ENCODE peak calls at places on chromosomes 7 and 10, in eight cellular contexts. One of them, this sample, is unnamed. For H3K36me3, the result is how much of the 10 kb centered on the place peaks cover.

GRCh38 chr7:104208421-104208780 is 588 bp upstream of the ORC5 start:
- DNase-seq in CD8-positive, alpha-beta memory T cell: peak
- DNase-seq in transverse colon: no peak
- DNase-seq in CD4-positive, CD25-positive, alpha-beta regulatory T cell: no peak
- DNase-seq in CD8-positive, alpha-beta T cell: no peak
- DNase-seq in uterus: no peak
- DNase-seq in OCI-LY7: no peak
- DNase-seq in brain microvascular endothelial cell: no peak
- DNase-seq in this sample: no peak

GRCh38 chr10:113557389-113558321 is 4.8 kb downstream of the HABP2 start:
- DNase-seq in CD8-positive, alpha-beta memory T cell: no peak
- DNase-seq in transverse colon: no peak
- DNase-seq in CD4-positive, CD25-positive, alpha-beta regulatory T cell: peak
- DNase-seq in CD8-positive, alpha-beta T cell: no peak
- DNase-seq in uterus: no peak
- DNase-seq in OCI-LY7: no peak
- DNase-seq in brain microvascular endothelial cell: no peak
- DNase-seq in this sample: no peak

GRCh38 chr10:70940834-70941568 is 52.6 kb upstream of the PCBD1 start:
- DNase-seq in CD8-positive, alpha-beta memory T cell: no peak
- DNase-seq in transverse colon: no peak
- DNase-seq in CD4-positive, CD25-positive, alpha-beta regulatory T cell: no peak
- DNase-seq in CD8-positive, alpha-beta T cell: no peak
- DNase-seq in uterus: no peak
- DNase-seq in OCI-LY7: no peak
- DNase-seq in brain microvascular endothelial cell: peak
- DNase-seq in this sample: no peak

GRCh38 chr7:137754076-137754851 is 92.5 kb downstream of the DGKI start:
- DNase-seq in CD8-positive, alpha-beta memory T cell: no peak
- DNase-seq in transverse colon: no peak
- DNase-seq in CD4-positive, CD25-positive, alpha-beta regulatory T cell: no peak
- DNase-seq in CD8-positive, alpha-beta T cell: no peak
- DNase-seq in uterus: no peak
- DNase-seq in OCI-LY7: no peak
- DNase-seq in brain microvascular endothelial cell: no peak
- DNase-seq in this sample: no peak

GRCh38 chr10:98323221-98324164 is 55.5 kb upstream of the LOXL4 start:
- DNase-seq in CD8-positive, alpha-beta memory T cell: no peak
- DNase-seq in transverse colon: peak
- DNase-seq in CD4-positive, CD25-positive, alpha-beta regulatory T cell: no peak
- DNase-seq in CD8-positive, alpha-beta T cell: no peak
- DNase-seq in uterus: peak
- DNase-seq in OCI-LY7: no peak
- DNase-seq in brain microvascular endothelial cell: peak
- DNase-seq in this sample: no peak

GRCh38 chr7:57362868-57363267 is 87.1 kb upstream of the ZNF716 start:
- DNase-seq in CD8-positive, alpha-beta memory T cell: no peak
- DNase-seq in transverse colon: no peak
- DNase-seq in CD4-positive, CD25-positive, alpha-beta regulatory T cell: no peak
- DNase-seq in CD8-positive, alpha-beta T cell: no peak
- DNase-seq in uterus: no peak
- DNase-seq in OCI-LY7: no peak
- DNase-seq in brain microvascular endothelial cell: no peak
- DNase-seq in this sample: no peak

GRCh38 chr7:30445770-30446169 is 32.8 kb downstream of the NOD1 start:
- DNase-seq in CD8-positive, alpha-beta memory T cell: peak
- DNase-seq in transverse colon: peak
- DNase-seq in CD4-positive, CD25-positive, alpha-beta regulatory T cell: peak
- DNase-seq in CD8-positive, alpha-beta T cell: peak
- DNase-seq in uterus: peak
- DNase-seq in OCI-LY7: peak
- DNase-seq in brain microvascular endothelial cell: no peak
- DNase-seq in this sample: peak

GRCh38 chr7:95481768-95482167 is 4.0 kb upstream of the ASB4 start:
- DNase-seq in CD8-positive, alpha-beta memory T cell: no peak
- DNase-seq in transverse colon: no peak
- DNase-seq in CD4-positive, CD25-positive, alpha-beta regulatory T cell: no peak
- DNase-seq in CD8-positive, alpha-beta T cell: no peak
- DNase-seq in uterus: no peak
- DNase-seq in OCI-LY7: no peak
- DNase-seq in brain microvascular endothelial cell: no peak
- DNase-seq in this sample: no peak

GRCh38 chr7:27650283-27650682 is 12.4 kb downstream of the HIBADH start:
- DNase-seq in CD8-positive, alpha-beta memory T cell: no peak
- DNase-seq in transverse colon: no peak
- DNase-seq in CD4-positive, CD25-positive, alpha-beta regulatory T cell: no peak
- DNase-seq in CD8-positive, alpha-beta T cell: no peak
- DNase-seq in uterus: no peak
- DNase-seq in OCI-LY7: no peak
- DNase-seq in brain microvascular endothelial cell: no peak
- DNase-seq in this sample: no peak

GRCh38 chr7:128080169-128080568 is 48.9 kb upstream of the LRRC4 start:
- DNase-seq in CD8-positive, alpha-beta memory T cell: no peak
- DNase-seq in transverse colon: no peak
- DNase-seq in CD4-positive, CD25-positive, alpha-beta regulatory T cell: no peak
- DNase-seq in CD8-positive, alpha-beta T cell: no peak
- DNase-seq in uterus: no peak
- DNase-seq in OCI-LY7: no peak
- DNase-seq in brain microvascular endothelial cell: no peak
- DNase-seq in this sample: no peak

GRCh38 chr7:128084896-128085608 is 53.8 kb upstream of the LRRC4 start:
- DNase-seq in CD8-positive, alpha-beta memory T cell: no peak
- DNase-seq in transverse colon: no peak
- DNase-seq in CD4-positive, CD25-positive, alpha-beta regulatory T cell: no peak
- DNase-seq in CD8-positive, alpha-beta T cell: no peak
- DNase-seq in uterus: no peak
- DNase-seq in OCI-LY7: no peak
- DNase-seq in brain microvascular endothelial cell: no peak
- DNase-seq in this sample: no peak

GRCh38 chr7:128078309-128078708 is 47.1 kb upstream of the LRRC4 start:
- DNase-seq in CD8-positive, alpha-beta memory T cell: no peak
- DNase-seq in transverse colon: no peak
- DNase-seq in CD4-positive, CD25-positive, alpha-beta regulatory T cell: no peak
- DNase-seq in CD8-positive, alpha-beta T cell: no peak
- DNase-seq in uterus: no peak
- DNase-seq in OCI-LY7: no peak
- DNase-seq in brain microvascular endothelial cell: no peak
- DNase-seq in this sample: no peak

GRCh38 chr7:128082431-128082830 is 51.2 kb upstream of the LRRC4 start:
- DNase-seq in CD8-positive, alpha-beta memory T cell: no peak
- DNase-seq in transverse colon: no peak
- DNase-seq in CD4-positive, CD25-positive, alpha-beta regulatory T cell: no peak
- DNase-seq in CD8-positive, alpha-beta T cell: no peak
- DNase-seq in uterus: no peak
- DNase-seq in OCI-LY7: no peak
- DNase-seq in brain microvascular endothelial cell: no peak
- DNase-seq in this sample: no peak

GRCh38 chr7:128081351-128081750 is 50.1 kb upstream of the LRRC4 start:
- DNase-seq in CD8-positive, alpha-beta memory T cell: no peak
- DNase-seq in transverse colon: no peak
- DNase-seq in CD4-positive, CD25-positive, alpha-beta regulatory T cell: no peak
- DNase-seq in CD8-positive, alpha-beta T cell: no peak
- DNase-seq in uterus: no peak
- DNase-seq in OCI-LY7: no peak
- DNase-seq in brain microvascular endothelial cell: no peak
- DNase-seq in this sample: no peak
- H3K36me3 ChIP-seq in CD8-positive, alpha-beta memory T cell: under half
- H3K36me3 ChIP-seq in transverse colon: under half
- H3K36me3 ChIP-seq in CD4-positive, CD25-positive, alpha-beta regulatory T cell: under half
- H3K36me3 ChIP-seq in CD8-positive, alpha-beta T cell: under half
- H3K36me3 ChIP-seq in uterus: under half
- H3K36me3 ChIP-seq in OCI-LY7: under half
- H3K36me3 ChIP-seq in brain microvascular endothelial cell: under half
- H3K36me3 ChIP-seq in this sample: under half

DNA sequence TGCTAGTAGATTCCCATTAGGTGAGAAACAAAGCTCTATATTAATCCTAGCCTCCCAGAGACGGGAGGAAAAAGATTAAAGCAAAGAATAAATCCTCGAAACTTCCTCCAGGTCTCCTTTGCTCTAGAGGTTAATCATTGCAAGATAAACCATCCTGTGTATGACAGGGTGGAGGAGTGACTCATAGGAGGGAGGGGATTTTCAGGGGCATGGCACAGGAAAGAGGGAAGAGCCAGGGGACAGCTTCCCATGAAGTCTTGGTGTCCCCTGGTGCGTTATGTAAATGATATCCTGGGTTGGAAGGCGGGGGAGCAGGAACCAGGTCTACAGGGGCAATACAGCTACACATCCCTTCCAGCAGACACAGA is 780 bp downstream of the CYP3A5 start:
- DNase-seq in CD8-positive, alpha-beta memory T cell: no peak
- DNase-seq in transverse colon: peak
- DNase-seq in CD4-positive, CD25-positive, alpha-beta regulatory T cell: no peak
- DNase-seq in CD8-positive, alpha-beta T cell: no peak
- DNase-seq in uterus: no peak
- DNase-seq in OCI-LY7: no peak
- DNase-seq in brain microvascular endothelial cell: peak
- DNase-seq in this sample: no peak
- H3K4me3 ChIP-seq in CD8-positive, alpha-beta memory T cell: no peak
- H3K4me3 ChIP-seq in transverse colon: peak
- H3K4me3 ChIP-seq in CD4-positive, CD25-positive, alpha-beta regulatory T cell: no peak
- H3K4me3 ChIP-seq in CD8-positive, alpha-beta T cell: no peak
- H3K4me3 ChIP-seq in uterus: no peak
- H3K4me3 ChIP-seq in OCI-LY7: no peak
- H3K4me3 ChIP-seq in brain microvascular endothelial cell: no peak
- H3K4me3 ChIP-seq in this sample: no peak

DNA sequence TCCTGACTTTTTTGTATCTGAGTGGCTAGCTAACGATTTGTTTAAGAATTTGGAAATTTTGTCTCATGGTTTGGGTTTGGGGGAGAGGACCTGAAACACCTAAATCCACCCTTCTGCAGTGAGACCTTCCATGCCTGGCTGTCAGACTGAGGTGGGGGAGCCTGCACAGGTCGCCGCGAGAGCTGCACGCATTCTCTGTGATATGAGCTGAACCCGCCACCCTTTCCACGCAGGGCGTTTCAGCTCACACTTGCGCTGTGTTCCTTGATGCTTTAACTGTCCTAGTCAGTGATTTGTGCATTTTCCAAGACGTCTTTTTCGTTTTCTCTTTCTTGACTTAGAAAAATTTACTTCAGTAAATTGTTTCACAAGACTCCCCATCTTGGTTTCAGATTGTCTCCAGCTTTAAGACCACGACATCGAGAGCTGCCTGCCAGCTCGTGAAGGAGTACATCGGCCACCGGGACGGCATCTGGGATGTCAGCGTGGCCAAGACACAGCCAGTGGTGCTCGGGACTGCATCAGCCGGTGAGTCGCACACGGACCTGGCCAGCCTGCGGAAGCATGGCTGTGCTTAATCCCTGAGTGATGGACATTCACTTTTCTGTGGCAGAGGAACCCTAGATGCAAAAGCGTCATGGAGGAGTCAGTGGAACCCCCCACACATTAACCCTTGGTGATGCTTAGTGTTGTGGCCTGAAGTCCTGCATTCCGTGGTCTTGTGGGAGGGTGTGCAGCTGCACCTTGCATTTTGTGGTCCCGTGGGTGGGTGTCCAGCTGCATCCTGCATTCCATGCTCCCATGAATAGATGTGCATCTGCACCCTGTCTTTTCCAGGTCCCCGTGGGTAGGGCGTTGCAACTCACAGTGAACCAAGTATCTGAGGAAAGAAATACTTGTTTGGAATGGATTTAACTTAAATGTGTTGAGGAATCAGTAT is 28.1 kb downstream of the WDR37 start:
- DNase-seq in CD8-positive, alpha-beta memory T cell: no peak
- DNase-seq in transverse colon: no peak
- DNase-seq in CD4-positive, CD25-positive, alpha-beta regulatory T cell: no peak
- DNase-seq in CD8-positive, alpha-beta T cell: no peak
- DNase-seq in uterus: no peak
- DNase-seq in OCI-LY7: no peak
- DNase-seq in brain microvascular endothelial cell: no peak
- DNase-seq in this sample: no peak
- H3K36me3 ChIP-seq in CD8-positive, alpha-beta memory T cell: half or more
- H3K36me3 ChIP-seq in transverse colon: half or more
- H3K36me3 ChIP-seq in CD4-positive, CD25-positive, alpha-beta regulatory T cell: half or more
- H3K36me3 ChIP-seq in CD8-positive, alpha-beta T cell: half or more
- H3K36me3 ChIP-seq in uterus: under half
- H3K36me3 ChIP-seq in OCI-LY7: half or more
- H3K36me3 ChIP-seq in brain microvascular endothelial cell: half or more
- H3K36me3 ChIP-seq in this sample: under half

GRCh38 chr7:134892963-134893362 is 93.3 kb upstream of the AGBL3 start:
- DNase-seq in CD8-positive, alpha-beta memory T cell: no peak
- DNase-seq in transverse colon: no peak
- DNase-seq in CD4-positive, CD25-positive, alpha-beta regulatory T cell: no peak
- DNase-seq in CD8-positive, alpha-beta T cell: no peak
- DNase-seq in uterus: no peak
- DNase-seq in OCI-LY7: no peak
- DNase-seq in brain microvascular endothelial cell: no peak
- DNase-seq in this sample: no peak

GRCh38 chr7:134891262-134892001 is 94.9 kb upstream of the AGBL3 start:
- DNase-seq in CD8-positive, alpha-beta memory T cell: no peak
- DNase-seq in transverse colon: peak
- DNase-seq in CD4-positive, CD25-positive, alpha-beta regulatory T cell: no peak
- DNase-seq in CD8-positive, alpha-beta T cell: no peak
- DNase-seq in uterus: peak
- DNase-seq in OCI-LY7: no peak
- DNase-seq in brain microvascular endothelial cell: peak
- DNase-seq in this sample: peak

GRCh38 chr7:134888141-134888740 is 98.1 kb upstream of the AGBL3 start:
- DNase-seq in CD8-positive, alpha-beta memory T cell: no peak
- DNase-seq in transverse colon: no peak
- DNase-seq in CD4-positive, CD25-positive, alpha-beta regulatory T cell: no peak
- DNase-seq in CD8-positive, alpha-beta T cell: no peak
- DNase-seq in uterus: no peak
- DNase-seq in OCI-LY7: no peak
- DNase-seq in brain microvascular endothelial cell: no peak
- DNase-seq in this sample: no peak

GRCh38 chr7:134892002-134892693 is 94.2 kb upstream of the AGBL3 start:
- DNase-seq in CD8-positive, alpha-beta memory T cell: no peak
- DNase-seq in transverse colon: no peak
- DNase-seq in CD4-positive, CD25-positive, alpha-beta regulatory T cell: no peak
- DNase-seq in CD8-positive, alpha-beta T cell: no peak
- DNase-seq in uterus: no peak
- DNase-seq in OCI-LY7: no peak
- DNase-seq in brain microvascular endothelial cell: no peak
- DNase-seq in this sample: no peak

DNA sequence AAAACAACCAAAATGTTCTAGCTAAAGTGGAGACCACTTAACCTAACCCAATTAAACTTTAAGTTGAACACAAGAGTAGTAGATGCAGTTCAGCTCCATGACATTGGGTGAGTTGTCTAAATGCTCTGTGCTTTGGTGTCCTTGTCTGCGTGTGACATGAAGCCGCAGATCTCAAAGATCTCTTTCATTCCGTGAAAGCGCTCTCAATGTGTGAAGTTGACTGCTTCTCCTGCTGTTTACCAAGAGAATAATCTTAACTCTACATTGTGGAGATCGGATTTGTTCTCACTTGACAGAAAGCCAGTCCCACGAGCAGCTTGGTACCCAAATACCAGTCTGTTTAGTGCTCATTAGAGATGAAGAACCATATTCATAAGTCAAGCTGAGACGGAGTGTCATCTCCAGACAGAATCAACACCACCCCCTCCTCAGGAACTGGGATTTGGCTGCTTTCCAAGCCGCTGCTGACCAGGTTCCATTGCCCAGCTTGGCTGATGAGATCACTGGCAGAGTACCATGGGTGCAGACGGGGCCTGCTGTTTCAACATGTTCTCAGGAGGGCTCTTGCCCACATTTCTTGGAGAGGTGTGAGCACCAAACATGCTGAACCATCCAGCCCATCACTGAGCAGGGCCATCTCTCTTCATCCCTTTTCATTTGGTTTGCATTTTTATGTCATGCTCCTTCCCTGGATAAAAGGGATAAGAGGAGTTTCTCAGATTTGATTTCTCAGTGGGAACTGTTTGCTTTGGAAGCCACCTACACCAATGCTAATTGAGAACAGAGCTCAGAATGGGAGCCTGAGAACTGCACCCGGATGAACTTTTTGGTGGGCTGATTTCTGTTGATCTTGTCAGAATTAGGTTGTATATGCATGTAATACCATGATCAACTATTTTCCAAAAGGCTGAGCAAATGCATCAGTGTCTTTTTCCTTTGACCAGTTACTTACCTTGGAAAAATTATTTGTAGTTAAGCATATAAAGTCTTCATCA is 95.8 kb upstream of the AGBL3 start:
- DNase-seq in CD8-positive, alpha-beta memory T cell: no peak
- DNase-seq in transverse colon: no peak
- DNase-seq in CD4-positive, CD25-positive, alpha-beta regulatory T cell: no peak
- DNase-seq in CD8-positive, alpha-beta T cell: no peak
- DNase-seq in uterus: peak
- DNase-seq in OCI-LY7: no peak
- DNase-seq in brain microvascular endothelial cell: peak
- DNase-seq in this sample: no peak
- H3K4me3 ChIP-seq in CD8-positive, alpha-beta memory T cell: no peak
- H3K4me3 ChIP-seq in transverse colon: peak
- H3K4me3 ChIP-seq in CD4-positive, CD25-positive, alpha-beta regulatory T cell: no peak
- H3K4me3 ChIP-seq in CD8-positive, alpha-beta T cell: no peak
- H3K4me3 ChIP-seq in uterus: peak
- H3K4me3 ChIP-seq in OCI-LY7: no peak
- H3K4me3 ChIP-seq in brain microvascular endothelial cell: peak
- H3K4me3 ChIP-seq in this sample: no peak

This sample was measured in HAP-1.